ENCODE peak calls at places on chromosomes 3 and 15, in eight cellular contexts. One of them, this sample, is unnamed.

GRCh38 chr3:144380832-144381231 is 409.2 kb downstream of the DIPK2A start:
- DNase-seq in mesothelial cell of epicardium: no peak
- DNase-seq in AG09309: no peak
- DNase-seq in progenitor cell of endocrine pancreas: no peak
- DNase-seq in coronary artery: no peak
- DNase-seq in astrocyte of the spinal cord: no peak
- DNase-seq in Calu3: no peak
- DNase-seq in brain microvascular endothelial cell: no peak
- DNase-seq in this sample: no peak

GRCh38 chr3:71018794-71019193 is 564.7 kb downstream of the FOXP1 start:
- DNase-seq in mesothelial cell of epicardium: no peak
- DNase-seq in AG09309: no peak
- DNase-seq in progenitor cell of endocrine pancreas: no peak
- DNase-seq in coronary artery: no peak
- DNase-seq in astrocyte of the spinal cord: no peak
- DNase-seq in Calu3: no peak
- DNase-seq in brain microvascular endothelial cell: no peak
- DNase-seq in this sample: no peak

GRCh38 chr3:136699271-136699828 is 52.8 kb downstream of the STAG1 start:
- DNase-seq in mesothelial cell of epicardium: no peak
- DNase-seq in AG09309: no peak
- DNase-seq in progenitor cell of endocrine pancreas: no peak
- DNase-seq in coronary artery: no peak
- DNase-seq in astrocyte of the spinal cord: no peak
- DNase-seq in Calu3: no peak
- DNase-seq in brain microvascular endothelial cell: peak
- DNase-seq in this sample: no peak

GRCh38 chr3:109098245-109098644 is 19.7 kb downstream of the MORC1 start:
- DNase-seq in mesothelial cell of epicardium: no peak
- DNase-seq in AG09309: no peak
- DNase-seq in progenitor cell of endocrine pancreas: no peak
- DNase-seq in coronary artery: no peak
- DNase-seq in astrocyte of the spinal cord: no peak
- DNase-seq in Calu3: peak
- DNase-seq in brain microvascular endothelial cell: no peak
- DNase-seq in this sample: no peak

GRCh38 chr3:52244061-52244628 is 1.4 kb upstream of the PPM1M start:
- DNase-seq in mesothelial cell of epicardium: no peak
- DNase-seq in AG09309: no peak
- DNase-seq in progenitor cell of endocrine pancreas: no peak
- DNase-seq in coronary artery: no peak
- DNase-seq in astrocyte of the spinal cord: no peak
- DNase-seq in Calu3: peak
- DNase-seq in brain microvascular endothelial cell: no peak
- DNase-seq in this sample: peak

GRCh38 chr3:50205719-50206276 is 727 bp downstream of the SLC38A3 start:
- DNase-seq in mesothelial cell of epicardium: no peak
- DNase-seq in AG09309: no peak
- DNase-seq in progenitor cell of endocrine pancreas: no peak
- DNase-seq in coronary artery: no peak
- DNase-seq in astrocyte of the spinal cord: no peak
- DNase-seq in Calu3: peak
- DNase-seq in brain microvascular endothelial cell: no peak
- DNase-seq in this sample: peak

GRCh38 chr3:125585595-125586223 is 9.6 kb downstream of the OSBPL11 start:
- DNase-seq in mesothelial cell of epicardium: peak
- DNase-seq in AG09309: peak
- DNase-seq in progenitor cell of endocrine pancreas: peak
- DNase-seq in coronary artery: no peak
- DNase-seq in astrocyte of the spinal cord: peak
- DNase-seq in Calu3: peak
- DNase-seq in brain microvascular endothelial cell: peak
- DNase-seq in this sample: no peak

GRCh38 chr3:133532951-133533350 is 40.5 kb upstream of the CDV3 start:
- DNase-seq in mesothelial cell of epicardium: no peak
- DNase-seq in AG09309: no peak
- DNase-seq in progenitor cell of endocrine pancreas: no peak
- DNase-seq in coronary artery: no peak
- DNase-seq in astrocyte of the spinal cord: peak
- DNase-seq in Calu3: no peak
- DNase-seq in brain microvascular endothelial cell: peak
- DNase-seq in this sample: no peak

GRCh38 chr15:40277472-40277871 is 5.4 kb downstream of the ANKRD63 start:
- DNase-seq in mesothelial cell of epicardium: no peak
- DNase-seq in AG09309: no peak
- DNase-seq in progenitor cell of endocrine pancreas: no peak
- DNase-seq in coronary artery: no peak
- DNase-seq in astrocyte of the spinal cord: no peak
- DNase-seq in Calu3: no peak
- DNase-seq in brain microvascular endothelial cell: no peak
- DNase-seq in this sample: no peak

GRCh38 chr3:24520941-24521305 is 26.3 kb upstream of the THRB start:
- DNase-seq in mesothelial cell of epicardium: no peak
- DNase-seq in AG09309: no peak
- DNase-seq in progenitor cell of endocrine pancreas: peak
- DNase-seq in coronary artery: no peak
- DNase-seq in astrocyte of the spinal cord: no peak
- DNase-seq in Calu3: peak
- DNase-seq in brain microvascular endothelial cell: no peak
- DNase-seq in this sample: no peak

GRCh38 chr3:24523195-24523594 is 28.5 kb upstream of the THRB start:
- DNase-seq in mesothelial cell of epicardium: no peak
- DNase-seq in AG09309: no peak
- DNase-seq in progenitor cell of endocrine pancreas: no peak
- DNase-seq in coronary artery: no peak
- DNase-seq in astrocyte of the spinal cord: no peak
- DNase-seq in Calu3: no peak
- DNase-seq in brain microvascular endothelial cell: no peak
- DNase-seq in this sample: no peak

GRCh38 chr3:24522155-24522579 is 27.5 kb upstream of the THRB start:
- DNase-seq in mesothelial cell of epicardium: peak
- DNase-seq in AG09309: no peak
- DNase-seq in progenitor cell of endocrine pancreas: peak
- DNase-seq in coronary artery: no peak
- DNase-seq in astrocyte of the spinal cord: no peak
- DNase-seq in Calu3: no peak
- DNase-seq in brain microvascular endothelial cell: no peak
- DNase-seq in this sample: no peak

GRCh38 chr3:24520101-24520495 is 25.4 kb upstream of the THRB start:
- DNase-seq in mesothelial cell of epicardium: no peak
- DNase-seq in AG09309: no peak
- DNase-seq in progenitor cell of endocrine pancreas: no peak
- DNase-seq in coronary artery: no peak
- DNase-seq in astrocyte of the spinal cord: no peak
- DNase-seq in Calu3: no peak
- DNase-seq in brain microvascular endothelial cell: no peak
- DNase-seq in this sample: no peak

DNA sequence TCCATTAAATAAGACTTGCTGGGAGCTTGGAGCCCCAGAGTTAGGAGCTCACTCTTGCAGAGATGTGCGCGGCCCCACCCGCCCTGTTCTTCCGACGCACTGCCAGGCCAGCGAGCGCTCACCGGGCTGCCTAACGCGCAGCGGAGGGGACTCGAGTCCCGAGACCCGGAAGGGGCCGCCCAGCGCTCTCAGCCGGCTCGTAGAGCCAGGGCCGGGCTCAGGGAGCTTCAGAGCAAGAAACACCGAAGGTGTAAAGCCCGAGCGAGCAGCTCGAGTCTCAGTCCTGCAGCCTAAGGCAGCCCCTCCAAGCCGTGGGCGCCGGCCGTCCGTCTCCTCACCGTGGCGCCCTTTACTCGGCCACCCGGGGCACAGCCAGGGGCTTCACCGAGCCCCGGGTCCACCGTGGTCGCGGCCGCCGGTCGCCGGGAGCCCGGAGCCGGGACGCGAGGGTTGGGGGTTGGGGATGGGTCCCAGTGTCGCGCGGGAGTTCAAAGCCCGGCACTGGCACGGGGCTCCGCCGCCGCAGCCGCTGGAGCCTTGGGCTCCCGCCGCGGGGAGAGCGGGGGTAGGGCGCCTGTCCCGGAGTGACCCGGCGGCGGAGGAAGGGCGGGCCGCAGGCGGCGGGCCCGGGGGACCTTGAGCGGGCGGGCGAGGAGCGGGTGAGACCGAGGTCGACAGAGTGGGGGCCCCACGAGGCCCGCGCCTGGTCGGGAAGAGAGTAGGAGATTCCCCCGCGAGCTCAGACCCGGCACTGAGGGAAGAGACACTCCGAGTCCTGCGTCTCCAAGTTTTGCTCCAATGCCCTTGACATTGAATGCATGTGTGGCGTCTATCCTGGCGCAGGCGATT is 26.9 kb upstream of the THRB start:
- DNase-seq in mesothelial cell of epicardium: peak
- DNase-seq in AG09309: no peak
- DNase-seq in progenitor cell of endocrine pancreas: peak
- DNase-seq in coronary artery: peak
- DNase-seq in astrocyte of the spinal cord: peak
- DNase-seq in Calu3: peak
- DNase-seq in brain microvascular endothelial cell: no peak
- DNase-seq in this sample: peak
- TF ChIP-seq CTCF in mesothelial cell of epicardium: no peak
- TF ChIP-seq CTCF in AG09309: no peak
- TF ChIP-seq CTCF in progenitor cell of endocrine pancreas: no peak
- TF ChIP-seq CTCF in coronary artery: no peak
- TF ChIP-seq CTCF in astrocyte of the spinal cord: no peak
- TF ChIP-seq CTCF in Calu3: no peak
- TF ChIP-seq CTCF in brain microvascular endothelial cell: no peak
- TF ChIP-seq CTCF in this sample: no peak

GRCh38 chr15:86231864-86232801 is 152.5 kb downstream of the AGBL1 start:
- DNase-seq in mesothelial cell of epicardium: peak
- DNase-seq in AG09309: no peak
- DNase-seq in progenitor cell of endocrine pancreas: no peak
- DNase-seq in coronary artery: no peak
- DNase-seq in astrocyte of the spinal cord: peak
- DNase-seq in Calu3: peak
- DNase-seq in brain microvascular endothelial cell: peak
- DNase-seq in this sample: no peak
- TF ChIP-seq CTCF in mesothelial cell of epicardium: peak
- TF ChIP-seq CTCF in AG09309: no peak
- TF ChIP-seq CTCF in progenitor cell of endocrine pancreas: peak
- TF ChIP-seq CTCF in coronary artery: no peak
- TF ChIP-seq CTCF in astrocyte of the spinal cord: peak
- TF ChIP-seq CTCF in Calu3: peak
- TF ChIP-seq CTCF in brain microvascular endothelial cell: peak
- TF ChIP-seq CTCF in this sample: no peak

DNA sequence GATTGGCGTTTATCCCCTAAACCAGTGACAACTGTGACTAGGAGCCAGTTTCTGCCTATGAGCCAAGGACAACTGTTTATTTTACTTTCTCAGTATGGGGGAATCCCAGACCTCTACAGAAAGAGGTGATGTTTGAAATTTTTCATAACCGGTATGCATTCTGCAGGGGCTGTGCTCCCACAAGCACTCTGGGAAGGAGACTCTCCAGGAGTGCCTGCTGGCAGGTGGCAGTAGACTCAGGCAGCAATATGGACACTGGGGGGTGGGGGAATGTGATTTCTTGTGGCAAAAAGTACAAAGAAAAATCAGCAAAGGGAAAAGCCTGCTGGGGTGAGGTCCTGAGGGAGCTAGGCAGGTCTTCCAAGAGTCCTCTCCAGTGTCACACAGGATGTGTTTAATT is 5.9 kb downstream of the TGM4 start:
- DNase-seq in mesothelial cell of epicardium: no peak
- DNase-seq in AG09309: no peak
- DNase-seq in progenitor cell of endocrine pancreas: no peak
- DNase-seq in coronary artery: no peak
- DNase-seq in astrocyte of the spinal cord: peak
- DNase-seq in Calu3: peak
- DNase-seq in brain microvascular endothelial cell: no peak
- DNase-seq in this sample: no peak
- TF ChIP-seq CTCF in mesothelial cell of epicardium: no peak
- TF ChIP-seq CTCF in AG09309: no peak
- TF ChIP-seq CTCF in progenitor cell of endocrine pancreas: no peak
- TF ChIP-seq CTCF in coronary artery: no peak
- TF ChIP-seq CTCF in astrocyte of the spinal cord: no peak
- TF ChIP-seq CTCF in Calu3: no peak
- TF ChIP-seq CTCF in brain microvascular endothelial cell: no peak
- TF ChIP-seq CTCF in this sample: no peak

DNA sequence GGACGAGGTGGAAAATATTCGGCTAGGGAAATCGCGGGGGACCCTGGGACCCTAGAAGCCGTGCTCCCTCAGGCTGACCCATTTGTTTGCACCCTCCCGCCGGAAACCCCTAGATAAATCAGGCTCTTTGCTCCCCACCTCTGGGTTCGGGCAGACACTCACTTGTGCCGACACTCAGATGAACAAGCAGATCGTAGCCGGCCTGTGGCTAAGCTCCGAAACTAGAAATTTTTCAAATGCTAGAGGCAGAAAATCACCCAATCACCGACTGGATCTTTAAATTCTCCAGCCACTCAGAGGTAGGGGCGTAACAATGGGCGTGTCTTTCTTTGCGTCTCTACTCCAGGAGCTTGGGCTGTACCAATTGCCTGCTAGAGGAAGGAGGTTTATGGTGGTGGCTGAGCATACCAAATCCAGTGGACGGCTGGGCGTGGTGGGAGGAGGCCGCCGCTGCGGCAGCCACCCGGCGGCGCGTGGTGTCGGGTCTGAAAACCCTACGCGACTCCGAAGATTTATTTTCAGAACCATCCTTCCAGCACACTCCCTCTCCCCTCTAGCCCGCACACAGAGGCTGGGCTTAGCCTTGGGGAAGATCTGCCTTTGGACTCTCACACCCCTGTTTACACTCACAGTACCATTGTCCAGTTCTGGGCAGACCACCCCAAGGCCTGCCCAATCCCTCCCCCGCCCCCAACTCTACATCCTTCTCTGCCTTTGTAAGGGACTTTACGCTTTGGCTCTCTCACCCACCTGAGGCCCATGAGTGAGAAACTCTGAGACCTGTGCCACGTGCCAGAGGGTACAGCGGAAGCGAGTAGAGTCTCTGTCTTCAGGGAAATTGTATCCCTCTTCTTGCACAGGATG is at the start of gene PIF1:
- DNase-seq in mesothelial cell of epicardium: peak
- DNase-seq in AG09309: peak
- DNase-seq in progenitor cell of endocrine pancreas: peak
- DNase-seq in coronary artery: peak
- DNase-seq in astrocyte of the spinal cord: peak
- DNase-seq in Calu3: peak
- DNase-seq in brain microvascular endothelial cell: peak
- DNase-seq in this sample: peak
- TF ChIP-seq CTCF in mesothelial cell of epicardium: no peak
- TF ChIP-seq CTCF in AG09309: peak
- TF ChIP-seq CTCF in progenitor cell of endocrine pancreas: no peak
- TF ChIP-seq CTCF in coronary artery: no peak
- TF ChIP-seq CTCF in astrocyte of the spinal cord: no peak
- TF ChIP-seq CTCF in Calu3: no peak
- TF ChIP-seq CTCF in brain microvascular endothelial cell: peak
- TF ChIP-seq CTCF in this sample: no peak